ENCODE peak calls at places on chromosomes 4 and X, in eight cellular contexts. J is NCI-H1092 treated with DMSO at 0.1 percent for 48 hours, Z is aorta, Q is non-pigmented ciliary epithelial cell, R is HFF-Myc, G is memory B cell, I is RWPE2, B is ELF-1. P is an unnamed sample.

GRCh38 chr4:1200425-1201035 is 28.1 kb upstream of the SPON2 start:
- DNase-seq in Z (peak), R (peak), J (no peak), B (peak), G (no peak), I (no peak), Q (peak), P (no peak)

GRCh38 chrX:30005821-30006220 is 209.5 kb upstream of the MAGEB2 start:
- DNase-seq in I (no peak), Z (no peak), G (no peak), J (no peak), Q (no peak), R (no peak), B (no peak), P (no peak)

GRCh38 chrX:11180571-11180970 is 69.4 kb downstream of the HCCS start:
- DNase-seq in G (no peak), R (no peak), Q (no peak), B (no peak), Z (no peak), I (no peak), J (peak), P (no peak)

GRCh38 chr4:185833055-185833598 is 21.1 kb upstream of the SORBS2 start:
- DNase-seq in B (no peak), R (no peak), J (no peak), Q (peak), Z (no peak), I (no peak), G (no peak), P (no peak)

GRCh38 chrX:17922303-17922702 is 61.2 kb upstream of the RAI2 start:
- DNase-seq in Q (no peak), G (no peak), J (peak), R (no peak), B (no peak), I (no peak), Z (no peak), P (no peak)

GRCh38 chr4:6782147-6782845 is at the start of gene KIAA0232:
- DNase-seq in Z (peak), I (peak), J (peak), G (peak), B (peak), R (peak), Q (peak), P (peak)

GRCh38 chr4:170270628-170271027 is 180.9 kb upstream of the AADAT start:
- DNase-seq in Z (no peak), G (no peak), Q (no peak), I (no peak), R (no peak), B (no peak), J (no peak), P (no peak)

GRCh38 chr4:1380368-1381151 is 25.7 kb downstream of the NKX1-1 start:
- DNase-seq in J (no peak), I (peak), B (no peak), Z (peak), Q (no peak), G (no peak), R (no peak), P (no peak)

GRCh38 chr4:41145571-41146078 is 68.7 kb downstream of the APBB2 start:
- DNase-seq in Q (no peak), I (no peak), G (no peak), B (no peak), J (no peak), R (no peak), Z (no peak), P (no peak)

GRCh38 chrX:84182521-84182920 is 5.5 kb downstream of the RPS6KA6 start:
- DNase-seq in I (no peak), J (no peak), R (no peak), G (no peak), B (no peak), Q (no peak), Z (no peak), P (no peak)

GRCh38 chr4:10737335-10737734 is 52.8 kb upstream of the CLNK start:
- DNase-seq in J (no peak), I (no peak), Z (no peak), B (no peak), R (no peak), G (no peak), Q (peak), P (no peak)

GRCh38 chr4:111798840-111799239 is 346.4 kb upstream of the FAM241A start:
- DNase-seq in Q (no peak), I (no peak), G (no peak), B (no peak), J (no peak), R (no peak), Z (no peak), P (no peak)

P was measured in substantia nigra.